ENCODE peak calls at places on chromosome 11, in ten cellular contexts. N is IMR-90, Z is heart left ventricle, P is gastrocnemius medialis, Q is HCT116, H is right lobe of liver, S is HepG2, R is body of pancreas, E is GM12878, D is K562. A is an unnamed sample.
A peak's percentile ranks its signal among the peaks of the same experiment; 100 is the strongest.

GRCh38 chr11:71080239-71081097 is 171.9 kb downstream of the SHANK2 start:
- ATAC-seq in N (peak; percentile 76), R (peak; percentile 47), S (peak; percentile 90), Q (peak; percentile 97), Z (peak; percentile 60), P (no peak), D (peak; percentile 98), H (peak; percentile 81), E (peak; percentile 96), A (no peak)

GRCh38 chr11:61150656-61151544 is 10.3 kb downstream of the VPS37C start:
- ATAC-seq in S (peak; percentile 57), H (no peak), Z (no peak), N (no peak), D (no peak), P (no peak), E (no peak), R (no peak), Q (no peak), A (no peak)

GRCh38 chr11:68889948-68890446 is 13.6 kb downstream of the MRPL21 start:
- ATAC-seq in Q (peak; percentile 90), D (peak; percentile 87), P (peak; percentile 25), Z (peak; percentile 55), S (peak; percentile 66), H (peak; percentile 31), N (peak; percentile 74), E (no peak), R (peak; percentile 29), A (peak; percentile 65)

GRCh38 chr11:117199061-117199915 is at the start of gene TAGLN:
- ATAC-seq in Z (peak; percentile 73), P (peak; percentile 52), N (peak; percentile 75), Q (peak; percentile 76), E (no peak), R (peak; percentile 43), S (peak; percentile 30), H (peak; percentile 45), D (no peak), A (peak; percentile 85)

GRCh38 chr11:121533556-121534050 is 80.8 kb upstream of the SORL1-AS1 start:
- ATAC-seq in R (no peak), E (no peak), Z (no peak), S (no peak), H (no peak), P (no peak), N (no peak), Q (no peak), D (no peak), A (no peak)

GRCh38 chr11:91489989-91490388 is 734.6 kb upstream of the FAT3 start:
- ATAC-seq in R (no peak), S (no peak), D (no peak), H (no peak), N (no peak), E (no peak), Q (no peak), P (no peak), Z (no peak), A (no peak)

GRCh38 chr11:92750794-92751193 is 218.7 kb upstream of the MTNR1B start:
- ATAC-seq in Q (no peak), Z (no peak), R (no peak), P (no peak), D (no peak), N (no peak), E (no peak), S (no peak), H (no peak), A (no peak)

GRCh38 chr11:68976563-68976962 is 4.2 kb downstream of the MRGPRD start:
- ATAC-seq in S (no peak), E (no peak), P (no peak), Z (no peak), R (no peak), H (no peak), N (no peak), Q (no peak), D (no peak), A (no peak)

DNA sequence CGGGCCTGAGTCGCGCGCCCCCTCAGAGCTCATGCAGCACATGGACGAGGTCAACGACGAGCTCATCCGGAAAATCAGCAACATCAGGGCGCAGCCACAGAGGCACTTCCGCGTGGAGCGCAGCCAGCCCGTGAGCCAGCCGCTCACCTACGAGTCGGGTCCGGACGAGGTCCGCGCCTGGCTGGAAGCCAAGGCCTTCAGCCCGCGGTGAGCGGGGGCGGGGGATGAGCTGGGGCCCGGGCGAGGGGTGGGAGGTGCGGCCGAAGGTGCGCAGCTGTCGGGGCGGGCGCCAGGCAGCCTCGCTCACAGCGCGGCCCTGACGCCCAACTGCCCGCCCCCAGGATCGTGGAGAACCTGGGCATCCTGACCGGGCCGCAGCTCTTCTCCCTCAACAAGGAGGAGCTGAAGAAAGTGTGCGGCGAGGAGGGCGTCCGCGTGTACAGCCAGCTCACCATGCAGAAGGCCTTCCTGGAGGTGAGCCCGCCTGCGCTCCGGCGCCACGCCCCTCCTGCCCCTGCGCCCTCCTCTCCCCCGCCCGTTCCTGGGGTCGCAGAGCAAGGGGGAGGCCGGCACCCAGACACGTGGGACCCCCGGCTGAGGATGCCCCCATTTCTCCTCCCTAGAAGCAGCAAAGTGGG is 20.4 kb downstream of the EPS8L2 start:
- ATAC-seq in D (peak; percentile 53), R (peak; percentile 61), H (no peak), Z (no peak), P (no peak), Q (no peak), S (no peak), N (peak; percentile 5), E (peak; percentile 39), A (no peak)
- TF ChIP-seq POLR2A in D (peak; percentile 53), R (no peak), H (no peak), Z (no peak), P (no peak), Q (no peak), S (no peak), N (no peak), E (peak; percentile 78), A (no peak)

GRCh38 chr11:119491753-119492455 is 68.9 kb upstream of the THY1 start:
- ATAC-seq in N (peak; percentile 67), D (peak; percentile 47), H (no peak), P (no peak), Q (peak; percentile 58), R (no peak), S (peak; percentile 35), Z (no peak), E (no peak), A (no peak)

GRCh38 chr11:119493712-119494111 is 70.7 kb upstream of the THY1 start:
- ATAC-seq in N (peak; percentile 51), S (peak; percentile 60), Z (peak; percentile 27), R (no peak), Q (peak; percentile 66), P (no peak), D (peak; percentile 89), E (peak; percentile 53), H (peak; percentile 23), A (no peak)

GRCh38 chr11:119489087-119489486 is 66.1 kb upstream of the THY1 start:
- ATAC-seq in S (no peak), P (no peak), H (no peak), R (no peak), Z (no peak), Q (no peak), E (no peak), N (no peak), D (no peak), A (no peak)

GRCh38 chr11:119488256-119488995 is 65.5 kb upstream of the THY1 start:
- ATAC-seq in S (no peak), Q (no peak), D (no peak), Z (no peak), P (no peak), H (no peak), R (no peak), N (no peak), E (no peak), A (no peak)

GRCh38 chr11:119490253-119491006 is 67.5 kb upstream of the THY1 start:
- ATAC-seq in S (no peak), N (no peak), D (no peak), E (no peak), R (no peak), H (no peak), P (no peak), Q (no peak), Z (no peak), A (no peak)
- H3K27me3 ChIP-seq in S (peaks cover 4% of the 10 kb centered on the region), N (peaks cover 64% of the 10 kb centered on the region), D (peaks cover 66% of the 10 kb centered on the region), E (no peaks in the 10 kb centered on the region), R (no peaks in the 10 kb centered on the region), H (no peaks in the 10 kb centered on the region), P (no peaks in the 10 kb centered on the region), Q (no peaks in the 10 kb centered on the region), Z (peaks cover 4% of the 10 kb centered on the region), A (no peaks in the 10 kb centered on the region)

GRCh38 chr11:130198964-130199363 is 39.4 kb downstream of the ST14 start:
- ATAC-seq in Q (peak; percentile 68), S (peak; percentile 59), H (no peak), N (no peak), R (no peak), Z (no peak), D (peak; percentile 66), E (no peak), P (no peak), A (no peak)

GRCh38 chr11:130199792-130200191 is 40.2 kb downstream of the ST14 start:
- ATAC-seq in Q (no peak), P (no peak), N (no peak), S (no peak), E (no peak), H (no peak), D (no peak), R (no peak), Z (no peak), A (no peak)

GRCh38 chr11:130201026-130201425 is 41.4 kb downstream of the ST14 start:
- ATAC-seq in D (no peak), E (no peak), R (no peak), Q (no peak), H (no peak), Z (no peak), N (no peak), P (no peak), S (no peak), A (no peak)

GRCh38 chr11:130197386-130198035 is 37.9 kb downstream of the ST14 start:
- ATAC-seq in E (no peak), S (no peak), H (no peak), Q (no peak), P (no peak), Z (no peak), D (peak; percentile 34), R (no peak), N (no peak), A (no peak)

GRCh38 chr11:130198292-130198691 is 38.7 kb downstream of the ST14 start:
- ATAC-seq in N (no peak), P (no peak), Q (no peak), R (no peak), S (no peak), H (no peak), Z (no peak), E (no peak), D (no peak), A (no peak)
- H3K36me3 ChIP-seq in N (no peaks in the 10 kb centered on the region), P (no peaks in the 10 kb centered on the region), Q (peaks cover 36% of the 10 kb centered on the region), R (peaks cover 9% of the 10 kb centered on the region), S (no peaks in the 10 kb centered on the region), H (no peaks in the 10 kb centered on the region), Z (no peaks in the 10 kb centered on the region), E (no peaks in the 10 kb centered on the region), D (no peaks in the 10 kb centered on the region), A (no peaks in the 10 kb centered on the region)

DNA sequence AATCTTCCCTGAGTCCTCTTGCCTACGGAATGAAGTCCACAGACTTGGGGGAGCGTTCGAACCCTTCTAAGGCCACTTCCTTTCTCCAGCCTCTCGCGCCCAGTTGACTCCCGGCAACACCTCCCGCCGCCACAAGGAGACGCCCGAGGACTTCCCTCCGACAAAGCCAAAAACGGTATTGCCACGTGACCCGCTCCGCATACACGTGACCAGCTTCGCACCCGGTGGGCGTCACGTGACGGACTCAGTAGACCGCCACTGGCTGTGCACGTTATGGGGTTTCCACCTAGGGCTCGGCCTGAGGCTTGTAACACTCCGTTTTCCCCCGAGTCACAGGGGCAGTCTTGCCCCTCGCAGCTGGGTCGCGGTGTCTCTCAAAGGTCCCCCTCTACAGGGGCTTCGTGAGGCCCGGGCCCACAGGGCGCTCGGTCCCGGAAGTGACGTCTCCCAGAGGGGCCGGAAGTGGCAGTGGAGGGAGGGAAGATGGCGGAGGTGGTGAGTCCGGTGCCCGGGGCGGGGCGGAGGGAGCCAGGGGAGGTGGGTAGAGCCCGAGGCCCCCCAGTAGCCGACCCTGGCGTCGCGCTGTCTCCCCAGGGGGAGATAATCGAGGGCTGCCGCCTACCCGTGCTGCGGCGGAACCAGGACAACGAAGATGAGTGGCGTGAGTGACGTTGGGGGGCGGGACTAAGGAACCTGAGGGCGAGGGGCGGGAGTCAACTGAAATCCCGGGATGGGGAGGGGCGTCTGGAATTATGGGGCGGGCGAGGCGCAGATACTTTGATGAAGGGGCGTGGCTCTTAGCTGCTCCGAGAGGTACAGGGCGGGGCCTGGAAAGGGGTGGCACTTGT is at the start of gene KAT5:
- ATAC-seq in N (peak; percentile 88), P (peak; percentile 92), H (peak; percentile 91), D (peak; percentile 93), Q (peak; percentile 80), S (peak; percentile 85), R (peak; percentile 91), Z (peak; percentile 94), E (peak; percentile 89), A (peak; percentile 91)
- TF ChIP-seq POLR2A in N (peak; percentile 92), P (peak; percentile 83), H (peak; percentile 80), D (peak; percentile 93), Q (peak; percentile 23), S (peak; percentile 55), R (peak; percentile 70), Z (no peak), E (peak; percentile 92), A (peak; percentile 77)